ENCODE peak calls at places on chromosomes 12 and 14, in five cellular contexts. T is HEK293T, O is HepG2, F is H1, C is GM12878. L is an unnamed sample.

GRCh38 chr14:54652188-54652889 is 85.4 kb downstream of the SAMD4A start:
- DNase-seq in T (peak; percentile 54), O (peak; percentile 91), F (peak; percentile 76), C (no peak), L (peak; percentile 81)

GRCh38 chr14:35398095-35398584 is 6.4 kb downstream of the NFKBIA start:
- DNase-seq in T (no peak), O (no peak), F (no peak), C (no peak), L (no peak)

GRCh38 chr12:96907681-96908163 is 665 bp downstream of the NEDD1 start:
- DNase-seq in T (peak; percentile 12), O (peak; percentile 15), F (no peak), C (no peak), L (no peak)

GRCh38 chr14:47044841-47045240 is 393.3 kb upstream of the RPL10L start:
- DNase-seq in T (peak; percentile 2), O (no peak), F (peak; percentile 39), C (no peak), L (no peak)

GRCh38 chr12:110254971-110255540 is 26.0 kb upstream of the ATP2A2 start:
- DNase-seq in T (no peak), O (no peak), F (no peak), C (no peak), L (no peak)

GRCh38 chr14:67526676-67527459 is 6.2 kb upstream of the PLEKHH1 start:
- DNase-seq in T (peak; percentile 63), O (peak; percentile 43), F (no peak), C (peak; percentile 13), L (no peak)

GRCh38 chr12:80877706-80878384 is 59.9 kb downstream of the LIN7A start:
- DNase-seq in T (no peak), O (no peak), F (no peak), C (no peak), L (no peak)

GRCh38 chr14:29016050-29016900 is 249.7 kb downstream of the FOXG1 start:
- DNase-seq in T (peak; percentile 64), O (peak; percentile 78), F (peak; percentile 59), C (no peak), L (peak; percentile 39)

GRCh38 chr14:69056389-69056788 is 77.3 kb upstream of the ACTN1 start:
- DNase-seq in T (no peak), O (no peak), F (no peak), C (no peak), L (no peak)

GRCh38 chr12:62698701-62699101 is 232.1 kb downstream of the MON2 start:
- DNase-seq in T (no peak), O (no peak), F (no peak), C (no peak), L (no peak)

GRCh38 chr12:115973066-115973465 is 304.4 kb downstream of the MED13L start:
- DNase-seq in T (no peak), O (no peak), F (no peak), C (no peak), L (no peak)

GRCh38 chr14:31388687-31389413 is 31.5 kb downstream of the HEATR5A start:
- DNase-seq in T (no peak), O (no peak), F (no peak), C (no peak), L (no peak)
- TF ChIP-seq SUZ12 in T (no peak), O (no peak), F (no peak), C (no peak), L (no peak)

GRCh38 chr14:63249112-63249511 is 44.9 kb downstream of the RHOJ start:
- DNase-seq in T (no peak), O (no peak), F (no peak), C (no peak), L (no peak)
- TF ChIP-seq SUZ12 in T (no peak), O (no peak), F (no peak), C (no peak), L (no peak)

GRCh38 chr12:122064780-122065588 is 13.6 kb upstream of the MLXIP start:
- DNase-seq in T (peak; percentile 37), O (peak; percentile 69), F (no peak), C (no peak), L (no peak)
- TF ChIP-seq SUZ12 in T (no peak), O (no peak), F (no peak), C (no peak), L (no peak)

GRCh38 chr14:65352964-65353530 is 59.5 kb upstream of the FUT8 start:
- DNase-seq in T (no peak), O (no peak), F (no peak), C (no peak), L (no peak)
- TF ChIP-seq SUZ12 in T (no peak), O (no peak), F (no peak), C (no peak), L (no peak)